ENCODE peak calls at places on chromosomes 11 and 22, in six cellular contexts. D is mesenchymal stem cell, P is H9, M is mesendoderm, K is H1, O is trophoblast cell. W is an unnamed sample.
A peak's percentile ranks its signal among the peaks of the same experiment; 100 is the strongest.

GRCh38 chr11:12854829-12855228 is 154.3 kb upstream of the RASSF10 start:
- DNase-seq in M (no peak), P (no peak), O (no peak), D (no peak), K (no peak), W (no peak)

GRCh38 chr22:41636467-41636866 is 15.4 kb downstream of the XRCC6 start:
- DNase-seq in P (no peak), D (no peak), M (no peak), O (no peak), K (no peak), W (peak; percentile 30)

GRCh38 chr11:74460481-74461154 is 6.7 kb downstream of the KCNE3 start:
- DNase-seq in P (no peak), D (no peak), M (no peak), O (peak; percentile 25), K (no peak), W (peak; percentile 51)

GRCh38 chr22:48490513-48491411 is 1336.9 kb downstream of the BRD1 start:
- DNase-seq in D (no peak), P (peak; percentile 34), M (no peak), K (no peak), O (no peak), W (no peak)

GRCh38 chr11:72236774-72237111 is 7.2 kb downstream of the PHOX2A start:
- DNase-seq in D (no peak), O (no peak), M (no peak), P (no peak), K (no peak), W (no peak)

GRCh38 chr11:71949034-71949433 is 20.2 kb downstream of the RNF121 start:
- DNase-seq in K (no peak), O (no peak), M (no peak), P (no peak), D (no peak), W (no peak)

GRCh38 chr11:20002312-20003216 is 157.7 kb downstream of the DBX1 start:
- DNase-seq in O (no peak), D (no peak), M (no peak), P (no peak), K (no peak), W (no peak)

GRCh38 chr22:36352775-36353507 is 34.8 kb downstream of the MYH9 start:
- DNase-seq in D (no peak), O (no peak), M (no peak), K (no peak), P (no peak), W (peak; percentile 95)

GRCh38 chr22:37145415-37146385 is 4.0 kb downstream of the IL2RB start:
- DNase-seq in K (no peak), D (peak; percentile 28), O (no peak), M (no peak), P (no peak), W (peak; percentile 2)

GRCh38 chr11:126830216-126830615 is 170.4 kb downstream of the KIRREL3 start:
- DNase-seq in M (no peak), O (no peak), D (no peak), P (no peak), K (no peak), W (no peak)

GRCh38 chr22:35913925-35914324 is 114.7 kb downstream of the RBFOX2 start:
- DNase-seq in O (no peak), P (no peak), D (no peak), M (no peak), K (no peak), W (no peak)

GRCh38 chr22:20268350-20269012 is 363 bp upstream of the RTN4R start:
- DNase-seq in P (peak; percentile 60), O (peak; percentile 63), M (peak; percentile 59), D (peak; percentile 43), K (peak; percentile 86), W (peak; percentile 19)

GRCh38 chr22:43881091-43882061 is 10.4 kb downstream of the PNPLA5 start:
- DNase-seq in O (no peak), M (no peak), K (no peak), D (no peak), P (peak; percentile 15), W (no peak)

GRCh38 chr22:36977401-36977861 is 41.8 kb downstream of the TST start:
- DNase-seq in M (peak; percentile 89), K (peak; percentile 90), O (peak; percentile 12), D (peak; percentile 52), P (peak; percentile 93), W (peak; percentile 9)

GRCh38 chr11:73198677-73199076 is 19.4 kb upstream of the P2RY2 start:
- DNase-seq in K (no peak), M (peak; percentile 95), D (peak; percentile 22), P (peak; percentile 33), O (peak; percentile 60), W (no peak)

GRCh38 chr11:105612766-105613165 is 2.9 kb downstream of the GRIA4 start:
- DNase-seq in O (no peak), M (no peak), D (peak; percentile 23), P (no peak), K (no peak), W (no peak)

GRCh38 chr22:35315855-35316745 is 16.4 kb downstream of the TOM1 start:
- DNase-seq in M (no peak), K (no peak), P (no peak), D (no peak), O (peak; percentile 88), W (no peak)

DNA sequence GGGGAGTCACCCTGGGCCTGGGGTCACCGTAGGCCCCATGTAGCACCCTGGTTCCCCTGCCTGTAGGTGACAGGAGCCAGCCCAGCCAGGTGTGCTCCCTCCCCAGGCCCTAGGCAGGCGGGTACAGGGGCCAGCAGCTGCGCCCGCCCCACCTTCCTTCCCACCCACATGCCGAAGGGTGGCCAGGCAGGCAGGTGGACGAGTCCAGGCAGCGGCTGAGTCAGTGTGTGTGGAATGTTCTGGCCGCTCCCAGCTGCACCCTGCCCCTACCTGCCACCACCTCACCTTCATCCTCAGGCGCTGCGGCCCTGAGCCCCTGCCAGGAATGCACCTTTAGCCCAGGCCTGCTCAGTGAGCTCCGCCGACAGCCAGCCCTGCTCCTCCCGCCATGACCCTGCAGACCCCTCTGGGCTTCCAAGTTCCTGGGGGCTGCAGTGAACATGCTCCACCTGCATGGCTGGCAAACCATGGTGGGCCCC is 619 bp upstream of the SYT8 start:
- DNase-seq in K (no peak), D (no peak), O (peak; percentile 95), P (no peak), M (no peak), W (no peak)
- H3K4ac ChIP-seq in K (no peak overlapping the region), D (no peak overlapping the region), O (peak overlapping the region; percentile 45), P (no peak overlapping the region), M (no peak overlapping the region), W (no peak overlapping the region)

GRCh38 chr11:67407700-67408163 is 3.8 kb downstream of the TBC1D10C start:
- DNase-seq in P (no peak), M (no peak), O (no peak), K (no peak), D (no peak), W (no peak)

GRCh38 chr11:67405688-67406339 is 1.9 kb downstream of the TBC1D10C start:
- DNase-seq in O (no peak), P (no peak), K (no peak), M (no peak), D (no peak), W (no peak)

GRCh38 chr11:67405196-67405567 is 1.3 kb downstream of the TBC1D10C start:
- DNase-seq in O (no peak), D (no peak), K (no peak), P (no peak), M (no peak), W (no peak)

GRCh38 chr11:67406969-67407699 is 3.3 kb downstream of the TBC1D10C start:
- DNase-seq in D (no peak), P (no peak), M (no peak), K (no peak), O (peak; percentile 18), W (no peak)

DNA sequence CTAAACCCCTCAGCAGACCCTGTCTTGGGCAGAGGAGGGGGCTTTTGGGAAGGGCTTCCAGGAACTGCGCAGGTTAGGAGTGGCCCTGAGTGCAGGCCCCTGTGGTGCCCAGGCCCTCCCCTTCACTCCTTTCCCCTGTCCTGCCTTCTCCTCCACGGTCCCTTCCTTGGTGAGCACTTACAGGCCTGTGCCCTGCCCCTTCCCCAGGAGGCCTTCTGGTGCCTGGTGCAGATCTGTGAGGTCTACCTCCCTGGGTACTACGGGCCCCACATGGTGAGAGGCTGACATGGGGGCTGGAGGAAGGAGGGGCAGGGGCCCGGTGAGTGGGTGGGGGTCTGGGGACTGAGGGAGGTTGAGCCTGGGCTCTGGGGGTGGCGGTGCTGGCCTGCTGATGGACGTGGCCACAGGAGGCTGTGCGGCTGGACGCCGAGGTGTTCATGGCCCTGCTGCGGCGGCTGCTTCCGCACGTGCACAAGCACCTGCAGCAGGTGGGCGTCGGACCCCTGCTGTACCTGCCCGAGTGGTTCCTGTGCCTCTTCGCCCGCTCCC is 2.6 kb downstream of the TBC1D10C start:
- DNase-seq in O (no peak), K (no peak), P (no peak), M (no peak), D (no peak), W (no peak)
- H3K4ac ChIP-seq in O (no peak overlapping the region), K (no peak overlapping the region), P (no peak overlapping the region), M (no peak overlapping the region), D (no peak overlapping the region), W (no peak overlapping the region)

DNA sequence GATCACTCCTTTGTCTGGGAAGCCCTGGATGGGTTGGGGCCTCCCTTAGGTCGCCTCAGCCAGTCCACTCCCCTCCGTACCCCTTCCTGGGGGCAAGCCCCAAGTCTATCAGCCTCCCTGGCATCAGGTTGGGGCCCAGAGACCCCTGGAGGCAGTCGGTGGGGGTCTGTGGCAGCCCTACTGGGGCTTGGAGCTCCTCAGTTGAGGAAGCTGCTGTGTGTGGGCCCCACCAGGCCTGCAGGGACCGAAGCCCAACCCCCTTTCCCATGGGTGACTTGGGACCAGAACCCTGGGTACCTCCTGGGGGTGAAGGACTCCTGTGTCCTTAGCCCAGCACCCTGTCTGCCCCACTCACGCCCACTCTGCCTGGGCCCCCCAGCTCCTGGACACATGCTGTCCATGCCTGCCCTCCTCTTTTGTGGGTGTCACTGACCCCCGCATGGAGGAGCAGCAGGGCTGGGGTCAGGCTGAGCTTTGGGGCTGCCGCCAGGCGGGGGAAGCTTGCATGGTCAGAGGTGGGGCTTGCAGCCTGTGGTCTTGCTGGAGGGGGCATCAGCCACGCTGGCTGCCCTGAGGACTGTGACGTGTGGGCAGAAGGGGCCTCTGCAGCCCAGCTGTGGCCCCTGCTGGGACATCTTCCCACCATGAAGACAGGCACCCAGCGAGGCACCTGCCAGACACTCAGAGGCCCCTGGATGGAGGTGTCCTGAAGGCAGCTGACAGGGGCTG is 20.9 kb downstream of the TSPAN4 start:
- DNase-seq in M (no peak), O (no peak), D (no peak), K (peak; percentile 65), P (no peak), W (no peak)
- H3K4ac ChIP-seq in M (no peak overlapping the region), O (no peak overlapping the region), D (no peak overlapping the region), K (no peak overlapping the region), P (no peak overlapping the region), W (no peak overlapping the region)

DNA sequence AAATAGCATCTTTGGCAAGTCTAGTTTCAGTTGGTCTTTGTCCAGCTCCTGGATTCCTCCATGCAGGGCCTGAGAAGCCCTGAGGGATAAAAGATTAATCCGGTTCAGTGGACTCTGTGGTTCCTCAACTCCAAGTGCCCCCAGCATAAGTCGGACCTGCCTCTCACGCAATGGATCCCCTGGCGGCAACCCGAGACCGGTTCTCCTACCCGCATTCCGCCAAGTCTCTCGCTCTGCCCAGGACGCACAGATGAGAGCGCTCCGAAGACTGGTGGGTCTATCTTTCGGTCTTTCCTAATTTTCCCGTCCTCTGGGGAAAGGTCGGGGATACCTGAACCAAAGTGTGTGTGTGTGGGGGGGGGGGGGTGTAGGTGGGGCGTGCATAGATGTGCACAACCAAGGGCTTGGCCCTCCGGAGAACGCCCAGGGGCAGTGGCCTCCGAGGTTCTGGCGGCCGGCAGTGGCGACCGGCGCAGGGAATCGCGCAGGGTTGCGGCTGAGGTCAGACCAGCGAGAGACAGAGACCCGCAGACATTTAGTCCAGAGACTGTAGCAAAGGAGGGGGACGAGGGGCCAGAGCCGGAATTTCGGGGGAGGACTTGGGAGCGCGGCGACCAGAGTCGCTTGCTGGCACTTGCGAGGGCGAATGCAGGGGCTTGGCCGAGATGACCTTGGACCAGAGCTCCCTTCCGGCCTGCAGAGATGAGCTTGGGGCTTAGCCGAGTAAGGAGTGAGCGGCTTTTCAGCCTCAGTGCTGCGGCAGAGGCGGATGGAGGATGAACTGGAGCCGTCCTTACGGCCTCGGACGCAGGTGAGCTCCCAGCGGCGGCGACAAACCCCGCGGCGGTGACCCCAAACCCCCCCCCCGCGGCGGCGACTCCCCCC is 712 bp upstream of the SLC2A11 start:
- DNase-seq in O (peak; percentile 94), M (peak; percentile 86), P (peak; percentile 71), D (peak; percentile 88), K (peak; percentile 72), W (peak; percentile 46)
- H3K4ac ChIP-seq in O (peak overlapping the region; percentile 68), M (peak overlapping the region; percentile 75), P (no peak overlapping the region), D (peak overlapping the region; percentile 3), K (peak overlapping the region; percentile 95), W (peak overlapping the region; percentile 70)